ENCODE peak calls at places on chromosomes 5 and 9, in five cellular contexts. T is cardiac fibroblast, W is uterus, X is NB4, H is GM23338. I is an unnamed sample.
A peak's percentile ranks its signal among the peaks of the same experiment; 100 is the strongest.

GRCh38 chr9:96279927-96280326 is 22.0 kb downstream of the HSD17B3 start:
- DNase-seq in H (peak; percentile 62), T (no peak), W (no peak), X (no peak), I (no peak)

GRCh38 chr5:177455036-177455660 is 8.5 kb downstream of the PRR7 start:
- DNase-seq in T (peak; percentile 59), H (peak; percentile 95), X (peak; percentile 87), W (peak; percentile 76), I (peak; percentile 49)

GRCh38 chr9:76400534-76401096 is 6.4 kb upstream of the RFK start:
- DNase-seq in X (no peak), W (no peak), H (no peak), T (peak; percentile 62), I (no peak)

GRCh38 chr9:12753931-12754330 is 20.9 kb upstream of the LURAP1L start:
- DNase-seq in H (no peak), X (no peak), T (no peak), W (no peak), I (no peak)

GRCh38 chr9:110125207-110125751 is 82.7 kb downstream of the C9orf152 start:
- DNase-seq in W (peak; percentile 95), H (peak; percentile 88), X (no peak), T (peak; percentile 96), I (peak; percentile 94)

GRCh38 chr9:27433599-27434325 is 90.3 kb upstream of the IFNK start:
- DNase-seq in H (peak; percentile 43), X (no peak), W (peak; percentile 47), T (no peak), I (no peak)

GRCh38 chr5:137696481-137696880 is 39.4 kb downstream of the KLHL3 start:
- DNase-seq in H (no peak), X (no peak), T (peak; percentile 31), W (no peak), I (peak; percentile 38)

GRCh38 chr9:81550207-81550583 is 139.2 kb downstream of the TLE1 start:
- DNase-seq in X (no peak), T (no peak), H (no peak), W (no peak), I (no peak)

GRCh38 chr9:80615964-80616363 is 1044.2 kb downstream of the TLE4 start:
- DNase-seq in H (no peak), W (no peak), T (peak; percentile 9), X (no peak), I (peak; percentile 48)

GRCh38 chr5:168216989-168217388 is 74.5 kb upstream of the WWC1 start:
- DNase-seq in W (no peak), T (no peak), X (no peak), H (no peak), I (no peak)

GRCh38 chr9:115997923-115998322 is 155.7 kb upstream of the PAPPA start:
- DNase-seq in H (no peak), W (peak; percentile 58), T (peak; percentile 92), X (no peak), I (peak; percentile 92)

GRCh38 chr5:136174021-136174659 is 18.8 kb downstream of the SMIM32 start:
- DNase-seq in W (no peak), T (peak; percentile 72), H (peak; percentile 67), X (peak; percentile 52), I (peak; percentile 73)

GRCh38 chr9:129361196-129361595 is 183.1 kb upstream of the IER5L start:
- DNase-seq in T (no peak), H (no peak), X (no peak), W (no peak), I (no peak)

GRCh38 chr9:129365196-129365595 is 187.1 kb upstream of the IER5L start:
- DNase-seq in W (no peak), X (no peak), T (peak; percentile 27), H (no peak), I (no peak)

GRCh38 chr9:129363216-129363873 is 185.3 kb upstream of the IER5L start:
- DNase-seq in T (no peak), H (no peak), W (no peak), X (no peak), I (no peak)

GRCh38 chr9:129359871-129360536 is 181.9 kb upstream of the IER5L start:
- DNase-seq in X (no peak), W (no peak), T (no peak), H (no peak), I (no peak)

GRCh38 chr9:129362287-129363098 is 184.4 kb upstream of the IER5L start:
- DNase-seq in T (no peak), H (no peak), W (no peak), X (no peak), I (no peak)
- TF ChIP-seq CTCF in T (no peak), H (peak; percentile 16), W (no peak), X (no peak), I (no peak)

DNA sequence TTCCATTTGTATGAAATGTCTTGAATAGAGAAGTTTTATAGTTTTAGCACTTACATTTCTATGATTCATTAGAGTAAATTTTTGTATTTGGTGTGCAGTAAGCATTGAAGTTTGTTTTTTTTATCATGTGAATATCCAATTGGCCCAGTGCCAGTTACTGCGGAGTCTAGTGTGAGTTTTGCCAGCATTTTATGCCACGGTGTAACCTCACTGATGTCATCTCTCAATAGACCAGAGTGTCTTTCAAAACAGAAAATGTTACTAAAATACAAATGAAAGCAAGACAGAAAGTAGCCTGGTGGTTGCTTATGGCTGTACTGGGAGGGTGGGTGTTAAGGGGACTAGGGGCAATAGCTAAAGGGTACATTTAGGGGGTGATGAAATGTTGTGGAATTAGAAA is 62.8 kb downstream of the IPPK start:
- DNase-seq in H (no peak), W (peak; percentile 48), X (no peak), T (peak; percentile 89), I (peak; percentile 79)
- H3K4me3 ChIP-seq in H (no peak overlapping the region), W (no peak overlapping the region), X (no peak overlapping the region), T (no peak overlapping the region), I (no peak overlapping the region)

DNA sequence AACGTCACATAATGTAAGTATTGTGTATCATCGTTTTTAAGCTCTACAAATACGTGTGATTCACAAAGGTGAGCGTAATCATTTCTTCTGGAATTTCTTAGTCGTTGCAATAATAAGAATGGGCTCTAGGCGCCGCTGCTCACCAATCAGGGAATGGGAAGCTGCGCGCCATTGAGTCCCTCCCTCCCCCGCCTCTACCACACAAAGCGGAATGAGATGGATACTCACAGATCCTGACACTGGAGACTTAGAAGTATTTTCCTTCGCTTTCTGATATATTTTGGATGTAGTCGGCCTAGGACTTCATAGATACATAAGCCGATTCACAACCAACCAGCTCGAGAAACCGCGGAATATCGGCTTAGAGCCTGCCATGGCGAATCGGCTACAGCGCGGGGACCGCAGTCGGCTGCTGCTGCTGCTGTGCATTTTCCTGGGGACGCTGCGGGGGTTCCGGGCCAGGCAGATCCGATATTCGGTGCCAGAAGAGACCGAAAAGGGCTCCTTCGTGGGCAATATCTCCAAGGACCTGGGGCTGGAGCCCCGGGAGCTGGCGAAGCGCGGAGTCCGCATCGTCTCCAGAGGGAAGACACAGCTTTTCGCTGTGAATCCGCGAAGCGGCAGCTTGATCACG is at the start of gene PCDHGA11:
- DNase-seq in W (no peak), X (peak; percentile 72), H (peak; percentile 90), T (peak; percentile 77), I (peak; percentile 80)
- TF ChIP-seq CTCF in W (no peak), X (peak; percentile 56), H (peak; percentile 89), T (peak; percentile 61), I (peak; percentile 75)

DNA sequence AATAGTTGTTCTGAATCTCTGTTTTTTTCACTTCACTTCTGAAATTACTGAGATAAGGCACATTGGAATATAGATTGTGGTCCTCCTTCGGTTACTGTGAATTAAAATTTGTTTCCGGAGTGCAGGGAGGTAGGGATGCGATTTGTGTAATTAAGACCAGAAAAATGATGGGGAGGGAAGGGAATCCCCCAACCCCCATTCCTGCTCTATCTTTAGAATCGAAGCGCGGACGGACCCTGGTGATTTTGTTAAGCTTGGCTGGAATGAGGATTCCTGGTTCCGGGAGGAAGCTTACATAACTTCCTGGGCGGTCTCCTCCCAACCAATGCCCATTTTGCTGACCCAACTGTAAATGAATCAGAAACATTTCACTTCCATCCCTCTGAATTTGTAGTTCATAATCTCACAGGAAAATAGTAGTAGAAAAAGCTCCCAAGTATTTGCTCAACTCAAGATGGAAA is 220.1 kb upstream of the MSX2 start:
- DNase-seq in T (no peak), X (no peak), H (no peak), W (no peak), I (no peak)
- H3K4me3 ChIP-seq in T (no peak overlapping the region), X (no peak overlapping the region), H (no peak overlapping the region), W (no peak overlapping the region), I (no peak overlapping the region)

GRCh38 chr9:90821697-90822096 is 20.1 kb downstream of the SYK start:
- DNase-seq in H (no peak), T (no peak), W (no peak), X (no peak), I (no peak)

GRCh38 chr9:90826326-90827020 is 24.9 kb downstream of the SYK start:
- DNase-seq in X (no peak), W (no peak), T (no peak), H (no peak), I (no peak)

GRCh38 chr9:90822866-90823265 is 21.2 kb downstream of the SYK start:
- DNase-seq in X (no peak), H (peak; percentile 43), W (no peak), T (no peak), I (no peak)

GRCh38 chr9:90827181-90827866 is 25.7 kb downstream of the SYK start:
- DNase-seq in W (no peak), H (no peak), T (no peak), X (peak; percentile 87), I (no peak)

DNA sequence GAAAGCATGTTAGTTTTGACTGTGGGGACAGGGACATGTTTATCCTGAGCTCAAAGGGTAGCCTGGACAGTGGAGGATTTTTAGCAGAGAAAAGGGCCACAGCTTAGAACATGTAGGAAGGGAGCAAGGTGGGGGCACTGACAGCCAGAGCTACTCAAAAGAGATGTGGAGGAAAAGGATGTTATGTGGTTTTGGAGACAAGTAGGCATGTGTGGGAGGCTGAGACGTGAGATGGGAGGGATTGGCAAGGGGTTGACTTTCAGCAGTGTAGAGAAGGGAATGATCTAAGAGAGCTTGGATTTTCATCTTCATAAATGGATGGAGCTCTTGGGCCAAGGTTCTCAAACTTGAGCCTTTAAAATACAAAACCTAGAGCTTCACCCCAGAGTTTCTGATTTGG is 24.0 kb downstream of the SYK start:
- DNase-seq in X (peak; percentile 57), H (no peak), T (no peak), W (no peak), I (no peak)
- TF ChIP-seq CTCF in X (no peak), H (no peak), T (no peak), W (no peak), I (no peak)

DNA sequence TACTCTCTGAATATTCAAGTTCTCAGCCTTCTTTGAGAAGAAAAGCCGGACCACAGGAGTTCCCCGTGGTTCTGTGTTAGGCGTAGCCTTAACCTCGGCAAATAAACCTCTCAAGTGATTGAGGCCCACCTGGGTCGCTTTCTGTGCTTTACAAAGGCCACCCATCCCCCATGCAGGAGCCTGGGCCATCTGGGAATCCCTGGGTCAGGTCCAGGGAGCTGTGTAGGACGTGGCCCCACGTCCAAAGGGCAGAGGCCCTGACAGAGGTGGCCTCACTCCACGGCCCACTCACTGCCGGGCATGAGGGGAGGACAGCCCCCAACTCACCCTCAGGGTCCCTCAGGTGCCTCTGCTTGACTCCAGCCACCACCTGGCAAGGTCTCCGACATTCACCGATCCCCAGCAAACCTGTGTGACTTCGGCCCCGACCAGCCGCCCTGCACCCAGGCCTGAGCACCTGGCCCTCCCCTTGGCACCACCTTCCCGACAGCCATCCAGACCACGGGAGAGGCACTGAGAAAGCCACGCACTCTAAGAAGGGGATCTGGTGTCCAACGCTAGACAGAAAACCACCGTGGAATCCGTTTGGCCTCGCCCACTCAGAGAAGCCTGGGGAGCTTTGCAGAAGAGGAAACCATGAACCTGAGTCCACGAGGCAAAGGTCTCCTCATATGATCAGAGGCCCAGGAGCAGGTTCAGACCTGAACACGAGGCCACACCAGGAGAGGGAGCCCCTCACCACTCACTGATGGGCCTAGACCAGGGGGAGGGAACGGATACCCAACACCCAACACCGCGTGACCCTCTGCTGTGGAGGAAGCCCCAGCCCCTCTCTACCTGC is 4.5 kb downstream of the SLC12A7 start:
- DNase-seq in X (no peak), T (no peak), W (no peak), H (peak; percentile 61), I (no peak)
- H3K4me3 ChIP-seq in X (no peak overlapping the region), T (no peak overlapping the region), W (no peak overlapping the region), H (no peak overlapping the region), I (no peak overlapping the region)

I was measured in fibroblast of mammary gland.